ENCODE peak calls at places on chromosomes 12 and 14, in eight cellular contexts. One of them, this sample, is unnamed.

GRCh38 chr12:2640709-2641108 is 154.1 kb upstream of the FKBP4 start:
- DNase-seq in SK-N-SH: no peak
- DNase-seq in cardiac fibroblast: peak
- DNase-seq in lung: peak
- DNase-seq in GM10248: no peak
- DNase-seq in nephron progenitor cell: no peak
- DNase-seq in WTC11: peak
- DNase-seq in heart right ventricle: peak
- DNase-seq in this sample: no peak

GRCh38 chr14:103765526-103765925 is 49.9 kb downstream of the ZFYVE21 start:
- DNase-seq in SK-N-SH: no peak
- DNase-seq in cardiac fibroblast: no peak
- DNase-seq in lung: no peak
- DNase-seq in GM10248: no peak
- DNase-seq in nephron progenitor cell: no peak
- DNase-seq in WTC11: no peak
- DNase-seq in heart right ventricle: no peak
- DNase-seq in this sample: no peak

GRCh38 chr12:125329239-125330238 is 264.3 kb downstream of the AACS start:
- DNase-seq in SK-N-SH: no peak
- DNase-seq in cardiac fibroblast: no peak
- DNase-seq in lung: no peak
- DNase-seq in GM10248: no peak
- DNase-seq in nephron progenitor cell: no peak
- DNase-seq in WTC11: peak
- DNase-seq in heart right ventricle: no peak
- DNase-seq in this sample: no peak

GRCh38 chr12:104304261-104305004 is 894 bp downstream of the EID3 start:
- DNase-seq in SK-N-SH: no peak
- DNase-seq in cardiac fibroblast: no peak
- DNase-seq in lung: no peak
- DNase-seq in GM10248: no peak
- DNase-seq in nephron progenitor cell: no peak
- DNase-seq in WTC11: no peak
- DNase-seq in heart right ventricle: no peak
- DNase-seq in this sample: no peak

GRCh38 chr12:107337354-107338095 is 244.2 kb upstream of the CRY1 start:
- DNase-seq in SK-N-SH: no peak
- DNase-seq in cardiac fibroblast: no peak
- DNase-seq in lung: no peak
- DNase-seq in GM10248: no peak
- DNase-seq in nephron progenitor cell: no peak
- DNase-seq in WTC11: no peak
- DNase-seq in heart right ventricle: no peak
- DNase-seq in this sample: no peak

GRCh38 chr12:49462103-49462739 is 76.6 kb upstream of the KCNH3 start:
- DNase-seq in SK-N-SH: no peak
- DNase-seq in cardiac fibroblast: no peak
- DNase-seq in lung: no peak
- DNase-seq in GM10248: no peak
- DNase-seq in nephron progenitor cell: no peak
- DNase-seq in WTC11: no peak
- DNase-seq in heart right ventricle: peak
- DNase-seq in this sample: no peak

GRCh38 chr12:124007810-124008570 is 35.0 kb downstream of the ZNF664 start:
- DNase-seq in SK-N-SH: no peak
- DNase-seq in cardiac fibroblast: no peak
- DNase-seq in lung: no peak
- DNase-seq in GM10248: no peak
- DNase-seq in nephron progenitor cell: no peak
- DNase-seq in WTC11: no peak
- DNase-seq in heart right ventricle: no peak
- DNase-seq in this sample: no peak

GRCh38 chr12:48925218-48925871 is at the start of gene FKBP11:
- DNase-seq in SK-N-SH: peak
- DNase-seq in cardiac fibroblast: peak
- DNase-seq in lung: peak
- DNase-seq in GM10248: peak
- DNase-seq in nephron progenitor cell: peak
- DNase-seq in WTC11: peak
- DNase-seq in heart right ventricle: peak
- DNase-seq in this sample: peak

GRCh38 chr14:79473676-79474075 is 737.6 kb downstream of the DIO2 start:
- DNase-seq in SK-N-SH: no peak
- DNase-seq in cardiac fibroblast: no peak
- DNase-seq in lung: no peak
- DNase-seq in GM10248: no peak
- DNase-seq in nephron progenitor cell: no peak
- DNase-seq in WTC11: no peak
- DNase-seq in heart right ventricle: no peak
- DNase-seq in this sample: no peak

GRCh38 chr12:99390707-99391106 is 256.8 kb upstream of the GARIN6 start:
- DNase-seq in SK-N-SH: peak
- DNase-seq in cardiac fibroblast: no peak
- DNase-seq in lung: no peak
- DNase-seq in GM10248: peak
- DNase-seq in nephron progenitor cell: peak
- DNase-seq in WTC11: peak
- DNase-seq in heart right ventricle: no peak
- DNase-seq in this sample: no peak

GRCh38 chr14:98907981-98908544 is 363.9 kb downstream of the BCL11B start:
- DNase-seq in SK-N-SH: no peak
- DNase-seq in cardiac fibroblast: no peak
- DNase-seq in lung: no peak
- DNase-seq in GM10248: no peak
- DNase-seq in nephron progenitor cell: no peak
- DNase-seq in WTC11: no peak
- DNase-seq in heart right ventricle: no peak
- DNase-seq in this sample: no peak

GRCh38 chr12:89701606-89702206 is 6.9 kb downstream of the ATP2B1 start:
- DNase-seq in SK-N-SH: no peak
- DNase-seq in cardiac fibroblast: no peak
- DNase-seq in lung: no peak
- DNase-seq in GM10248: no peak
- DNase-seq in nephron progenitor cell: no peak
- DNase-seq in WTC11: no peak
- DNase-seq in heart right ventricle: no peak
- DNase-seq in this sample: no peak

GRCh38 chr14:34874386-34875030 is 652 bp downstream of the BAZ1A start:
- DNase-seq in SK-N-SH: peak
- DNase-seq in cardiac fibroblast: peak
- DNase-seq in lung: peak
- DNase-seq in GM10248: peak
- DNase-seq in nephron progenitor cell: peak
- DNase-seq in WTC11: peak
- DNase-seq in heart right ventricle: peak
- DNase-seq in this sample: no peak
- TF ChIP-seq CTCF in SK-N-SH: no peak
- TF ChIP-seq CTCF in cardiac fibroblast: no peak
- TF ChIP-seq CTCF in lung: no peak
- TF ChIP-seq CTCF in GM10248: peak
- TF ChIP-seq CTCF in nephron progenitor cell: no peak
- TF ChIP-seq CTCF in WTC11: no peak
- TF ChIP-seq CTCF in heart right ventricle: peak
- TF ChIP-seq CTCF in this sample: no peak

GRCh38 chr14:21852061-21852664 is 178.5 kb upstream of the OR4E1 start:
- DNase-seq in SK-N-SH: peak
- DNase-seq in cardiac fibroblast: peak
- DNase-seq in lung: no peak
- DNase-seq in GM10248: peak
- DNase-seq in nephron progenitor cell: peak
- DNase-seq in WTC11: peak
- DNase-seq in heart right ventricle: no peak
- DNase-seq in this sample: peak
- TF ChIP-seq CTCF in SK-N-SH: peak
- TF ChIP-seq CTCF in cardiac fibroblast: peak
- TF ChIP-seq CTCF in lung: peak
- TF ChIP-seq CTCF in GM10248: peak
- TF ChIP-seq CTCF in nephron progenitor cell: peak
- TF ChIP-seq CTCF in WTC11: peak
- TF ChIP-seq CTCF in heart right ventricle: peak
- TF ChIP-seq CTCF in this sample: no peak

GRCh38 chr12:66688836-66689439 is 10.1 kb upstream of the GRIP1 start:
- DNase-seq in SK-N-SH: peak
- DNase-seq in cardiac fibroblast: peak
- DNase-seq in lung: no peak
- DNase-seq in GM10248: peak
- DNase-seq in nephron progenitor cell: peak
- DNase-seq in WTC11: peak
- DNase-seq in heart right ventricle: peak
- DNase-seq in this sample: no peak
- TF ChIP-seq CTCF in SK-N-SH: peak
- TF ChIP-seq CTCF in cardiac fibroblast: peak
- TF ChIP-seq CTCF in lung: peak
- TF ChIP-seq CTCF in GM10248: peak
- TF ChIP-seq CTCF in nephron progenitor cell: peak
- TF ChIP-seq CTCF in WTC11: peak
- TF ChIP-seq CTCF in heart right ventricle: peak
- TF ChIP-seq CTCF in this sample: no peak

GRCh38 chr12:42804928-42805327 is 215.4 kb upstream of the PRICKLE1 start:
- DNase-seq in SK-N-SH: no peak
- DNase-seq in cardiac fibroblast: no peak
- DNase-seq in lung: no peak
- DNase-seq in GM10248: no peak
- DNase-seq in nephron progenitor cell: no peak
- DNase-seq in WTC11: no peak
- DNase-seq in heart right ventricle: no peak
- DNase-seq in this sample: no peak
- TF ChIP-seq CTCF in SK-N-SH: no peak
- TF ChIP-seq CTCF in cardiac fibroblast: no peak
- TF ChIP-seq CTCF in lung: no peak
- TF ChIP-seq CTCF in GM10248: no peak
- TF ChIP-seq CTCF in nephron progenitor cell: no peak
- TF ChIP-seq CTCF in WTC11: no peak
- TF ChIP-seq CTCF in heart right ventricle: no peak
- TF ChIP-seq CTCF in this sample: no peak

GRCh38 chr12:71746983-71747611 is 7.6 kb upstream of the RAB21 start:
- DNase-seq in SK-N-SH: peak
- DNase-seq in cardiac fibroblast: peak
- DNase-seq in lung: peak
- DNase-seq in GM10248: peak
- DNase-seq in nephron progenitor cell: peak
- DNase-seq in WTC11: peak
- DNase-seq in heart right ventricle: peak
- DNase-seq in this sample: peak
- TF ChIP-seq CTCF in SK-N-SH: peak
- TF ChIP-seq CTCF in cardiac fibroblast: peak
- TF ChIP-seq CTCF in lung: peak
- TF ChIP-seq CTCF in GM10248: peak
- TF ChIP-seq CTCF in nephron progenitor cell: peak
- TF ChIP-seq CTCF in WTC11: peak
- TF ChIP-seq CTCF in heart right ventricle: peak
- TF ChIP-seq CTCF in this sample: peak

DNA sequence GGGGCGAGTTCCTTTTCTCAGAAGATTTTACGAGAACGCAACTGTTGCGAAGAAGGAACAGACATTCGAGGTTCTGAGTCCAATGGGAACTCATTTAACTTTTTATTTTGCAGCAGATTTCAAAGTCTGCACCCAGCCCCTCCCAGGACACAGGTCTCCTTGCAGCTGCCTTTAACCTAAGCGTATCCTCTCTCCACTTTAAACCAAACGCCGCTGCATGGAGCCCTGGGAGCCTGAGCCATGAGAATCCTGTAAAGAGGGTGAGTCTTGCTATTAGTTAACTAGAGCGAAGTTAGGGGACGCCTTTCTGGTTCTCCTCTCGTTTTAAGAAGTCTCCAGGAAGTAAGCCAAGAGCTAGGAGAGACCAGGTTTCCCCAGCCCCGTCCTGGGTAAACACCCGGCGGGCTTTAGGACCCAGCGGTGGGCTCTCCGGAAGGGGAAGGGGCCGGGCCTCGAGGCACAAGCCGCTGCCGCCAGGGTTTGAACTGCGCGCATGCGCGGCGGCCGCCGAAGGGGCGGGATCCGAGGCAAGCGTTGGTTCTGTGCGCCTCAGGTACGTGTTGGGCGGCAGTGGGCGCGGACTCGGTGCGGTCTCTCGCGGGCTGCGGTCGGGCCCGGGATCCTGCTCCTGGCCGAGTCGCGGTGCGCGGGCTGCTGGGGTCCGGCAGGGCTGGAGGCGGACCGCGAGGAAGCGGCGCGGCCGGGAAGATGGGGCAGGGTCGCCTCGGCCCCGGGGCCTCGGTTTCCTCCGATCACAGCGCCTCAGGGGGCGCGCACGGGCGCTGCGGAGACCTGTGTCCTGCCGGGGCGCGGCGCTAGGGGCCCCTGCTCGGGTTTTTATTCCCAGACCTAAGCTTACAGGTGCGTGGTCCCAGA is at the start of gene TDP1:
- DNase-seq in SK-N-SH: peak
- DNase-seq in cardiac fibroblast: peak
- DNase-seq in lung: peak
- DNase-seq in GM10248: peak
- DNase-seq in nephron progenitor cell: peak
- DNase-seq in WTC11: peak
- DNase-seq in heart right ventricle: peak
- DNase-seq in this sample: peak
- TF ChIP-seq CTCF in SK-N-SH: peak
- TF ChIP-seq CTCF in cardiac fibroblast: no peak
- TF ChIP-seq CTCF in lung: peak
- TF ChIP-seq CTCF in GM10248: no peak
- TF ChIP-seq CTCF in nephron progenitor cell: no peak
- TF ChIP-seq CTCF in WTC11: no peak
- TF ChIP-seq CTCF in heart right ventricle: peak
- TF ChIP-seq CTCF in this sample: no peak

DNA sequence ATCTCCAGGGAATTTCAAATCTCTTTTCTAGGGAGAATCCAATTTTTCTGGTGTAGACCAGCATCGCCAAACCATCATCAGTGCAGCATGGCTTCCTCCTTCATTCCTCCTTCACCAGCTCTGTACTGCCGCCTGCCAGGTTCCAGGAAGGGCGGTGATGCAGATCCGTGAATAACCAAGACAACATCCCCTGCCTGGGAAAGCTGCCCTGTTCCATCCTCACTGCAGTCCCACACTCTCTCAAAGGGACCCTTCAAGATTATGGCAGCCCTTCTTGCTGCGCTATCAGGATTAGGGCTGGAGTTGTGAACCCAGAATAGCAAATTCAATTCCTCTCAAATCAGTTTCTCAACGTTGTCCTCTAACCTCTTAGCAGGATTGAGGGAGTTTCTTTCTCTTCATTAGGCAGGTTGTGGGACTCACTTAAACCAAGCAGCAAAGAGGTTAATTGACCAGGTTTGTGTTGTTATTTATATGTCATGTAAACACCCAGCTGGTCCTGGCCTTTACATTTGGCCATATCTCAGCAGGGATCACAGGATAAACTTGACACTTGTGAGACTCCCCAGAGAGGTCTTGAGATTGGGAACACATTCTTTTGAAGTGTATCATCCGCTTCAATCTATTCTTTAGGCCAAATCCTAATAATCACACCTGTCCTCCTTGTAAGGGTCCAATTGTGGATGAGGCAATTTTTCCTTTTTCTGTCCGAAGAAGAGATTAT is 26.2 kb downstream of the TMEM30B start:
- DNase-seq in SK-N-SH: no peak
- DNase-seq in cardiac fibroblast: no peak
- DNase-seq in lung: no peak
- DNase-seq in GM10248: no peak
- DNase-seq in nephron progenitor cell: peak
- DNase-seq in WTC11: peak
- DNase-seq in heart right ventricle: no peak
- DNase-seq in this sample: no peak
- TF ChIP-seq CTCF in SK-N-SH: no peak
- TF ChIP-seq CTCF in cardiac fibroblast: no peak
- TF ChIP-seq CTCF in lung: no peak
- TF ChIP-seq CTCF in GM10248: no peak
- TF ChIP-seq CTCF in nephron progenitor cell: no peak
- TF ChIP-seq CTCF in WTC11: no peak
- TF ChIP-seq CTCF in heart right ventricle: no peak
- TF ChIP-seq CTCF in this sample: no peak